ENCODE peak calls at places on chromosomes 12 and 14, in four cellular contexts. One of them, this sample, is unnamed.

GRCh38 chr14:99508896-99509629 is 27.9 kb downstream of the CCNK start:
- DNase-seq in T-helper 2 cell: no peak
- DNase-seq in SHP77: no peak
- DNase-seq in NCI-H1436: no peak
- DNase-seq in this sample: no peak

GRCh38 chr14:75249958-75250336 is 28.7 kb upstream of the FOS start:
- DNase-seq in T-helper 2 cell: no peak
- DNase-seq in SHP77: no peak
- DNase-seq in NCI-H1436: no peak
- DNase-seq in this sample: no peak

GRCh38 chr12:78963439-78964222 is 99.1 kb downstream of the SYT1 start:
- DNase-seq in T-helper 2 cell: no peak
- DNase-seq in SHP77: no peak
- DNase-seq in NCI-H1436: no peak
- DNase-seq in this sample: no peak

GRCh38 chr14:105029402-105029801 is 8.5 kb upstream of the CDCA4 start:
- DNase-seq in T-helper 2 cell: no peak
- DNase-seq in SHP77: no peak
- DNase-seq in NCI-H1436: no peak
- DNase-seq in this sample: no peak

GRCh38 chr12:115341442-115341841 is 657.5 kb upstream of the TBX3 start:
- DNase-seq in T-helper 2 cell: no peak
- DNase-seq in SHP77: no peak
- DNase-seq in NCI-H1436: peak
- DNase-seq in this sample: no peak

GRCh38 chr14:54490448-54490805 is 1.6 kb upstream of the GMFB start:
- DNase-seq in T-helper 2 cell: no peak
- DNase-seq in SHP77: no peak
- DNase-seq in NCI-H1436: no peak
- DNase-seq in this sample: no peak

GRCh38 chr12:117360551-117361311 is 695 bp downstream of the NOS1 start:
- DNase-seq in T-helper 2 cell: no peak
- DNase-seq in SHP77: no peak
- DNase-seq in NCI-H1436: no peak
- DNase-seq in this sample: no peak

GRCh38 chr14:50260511-50260910 is 29.1 kb upstream of the SOS2 start:
- DNase-seq in T-helper 2 cell: no peak
- DNase-seq in SHP77: peak
- DNase-seq in NCI-H1436: peak
- DNase-seq in this sample: no peak

GRCh38 chr14:21352587-21352986 is 31.2 kb downstream of the SUPT16H start:
- DNase-seq in T-helper 2 cell: no peak
- DNase-seq in SHP77: no peak
- DNase-seq in NCI-H1436: no peak
- DNase-seq in this sample: no peak

GRCh38 chr12:104684884-104685283 is 228.1 kb downstream of the CHST11 start:
- DNase-seq in T-helper 2 cell: no peak
- DNase-seq in SHP77: no peak
- DNase-seq in NCI-H1436: no peak
- DNase-seq in this sample: no peak

GRCh38 chr14:95240859-95241813 is 78.6 kb downstream of the CLMN start:
- DNase-seq in T-helper 2 cell: no peak
- DNase-seq in SHP77: no peak
- DNase-seq in NCI-H1436: no peak
- DNase-seq in this sample: no peak

GRCh38 chr12:108097160-108097911 is 31.8 kb upstream of the WSCD2 start:
- DNase-seq in T-helper 2 cell: no peak
- DNase-seq in SHP77: no peak
- DNase-seq in NCI-H1436: no peak
- DNase-seq in this sample: no peak

GRCh38 chr12:67018105-67018504 is 251.1 kb upstream of the CAND1 start:
- DNase-seq in T-helper 2 cell: no peak
- DNase-seq in SHP77: no peak
- DNase-seq in NCI-H1436: no peak
- DNase-seq in this sample: no peak

This sample was measured in frontal cortex.